ENCODE peak calls at places on chromosome 5, in seven cellular contexts. H is stimulated activated CD8-positive, alpha-beta memory T cell treated with anti-CD3 and anti-CD28 coated beads, Interleukin-12 subunit alpha, Interleukin-12 subunit beta, amount 100 ng/mL, for 1 hour; D is foreskin fibroblast; K is tibial nerve; A is effector memory CD8-positive, alpha-beta T cell; T is omental fat pad; V is fibroblast of the conjunctiva. I is an unnamed sample.
A peak's percentile ranks its signal among the peaks of the same experiment; 100 is the strongest.

GRCh38 chr5:38330207-38330606 is 71.8 kb downstream of the EGFLAM start:
- DNase-seq in H (no peak), D (peak; percentile 29), K (no peak), A (no peak), T (no peak), V (no peak), I (no peak)

GRCh38 chr5:124103671-124104070 is 591.7 kb downstream of the CSNK1G3 start:
- DNase-seq in H (no peak), D (peak; percentile 72), K (no peak), A (no peak), T (no peak), V (no peak), I (no peak)

GRCh38 chr5:75667586-75667985 is 49.7 kb downstream of the POC5 start:
- DNase-seq in H (no peak), D (no peak), K (no peak), A (no peak), T (no peak), V (no peak), I (no peak)

GRCh38 chr5:55037046-55037771 is 13.2 kb downstream of the GZMK start:
- DNase-seq in H (peak; percentile 28), D (peak; percentile 30), K (no peak), A (peak; percentile 51), T (no peak), V (no peak), I (no peak)

GRCh38 chr5:169164481-169164925 is 136.4 kb downstream of the SLIT3 start:
- DNase-seq in H (no peak), D (peak; percentile 84), K (no peak), A (no peak), T (no peak), V (no peak), I (no peak)

GRCh38 chr5:68659876-68660275 is 433.9 kb upstream of the SLC30A5 start:
- DNase-seq in H (no peak), D (peak; percentile 49), K (no peak), A (no peak), T (no peak), V (no peak), I (no peak)

GRCh38 chr5:96934291-96934694 is 1.6 kb upstream of the LNPEP start:
- DNase-seq in H (no peak), D (no peak), K (no peak), A (peak; percentile 4), T (no peak), V (no peak), I (no peak)

GRCh38 chr5:43042176-43042625 is 2.1 kb upstream of the ANXA2R start:
- DNase-seq in H (peak; percentile 68), D (peak; percentile 85), K (peak; percentile 58), A (peak; percentile 84), T (no peak), V (no peak), I (no peak)

I was measured in progenitor cell of endocrine pancreas.